ENCODE peak calls at places on chromosomes 6 and 20, in five cellular contexts. L is CD4-positive, alpha-beta memory T cell; C is Peyer's patch; N is OCI-LY7; S is adrenal gland. V is an unnamed sample. For H3K4me1, the result is how much of the 10 kb centered on the place peaks cover.

GRCh38 chr6:157229219-157229607 is 94.1 kb downstream of the TMEM242 start:
- DNase-seq in C (no peak), L (no peak), S (no peak), N (peak), V (peak)

GRCh38 chr6:134708079-134708478 is 241.8 kb downstream of the ALDH8A1 start:
- DNase-seq in S (no peak), N (no peak), C (no peak), L (no peak), V (no peak)

GRCh38 chr6:158536891-158537798 is 22.7 kb upstream of the TMEM181 start:
- DNase-seq in C (peak), S (no peak), L (peak), N (no peak), V (peak)

GRCh38 chr6:132130530-132131298 is 179.5 kb upstream of the CCN2 start:
- DNase-seq in C (no peak), L (no peak), S (peak), N (no peak), V (peak)

GRCh38 chr20:41415191-41415590 is 48.6 kb upstream of the EMILIN3 start:
- DNase-seq in S (no peak), L (no peak), C (no peak), N (no peak), V (no peak)

GRCh38 chr6:117451607-117452164 is 25.9 kb upstream of the ROS1 start:
- DNase-seq in N (no peak), L (no peak), C (no peak), S (no peak), V (no peak)

GRCh38 chr6:136330634-136331033 is 41.0 kb upstream of the BCLAF1 start:
- DNase-seq in L (no peak), N (no peak), S (no peak), C (no peak), V (no peak)

GRCh38 chr20:49030954-49031619 is 15.0 kb upstream of the CSE1L start:
- DNase-seq in N (no peak), S (peak), L (no peak), C (no peak), V (no peak)

GRCh38 chr6:8983202-8983688 is 547.9 kb upstream of the SLC35B3 start:
- DNase-seq in L (peak), N (peak), S (peak), C (peak), V (peak)

GRCh38 chr6:2958331-2958711 is 13.0 kb downstream of the SERPINB6 start:
- DNase-seq in C (no peak), N (no peak), S (peak), L (no peak), V (no peak)

DNA sequence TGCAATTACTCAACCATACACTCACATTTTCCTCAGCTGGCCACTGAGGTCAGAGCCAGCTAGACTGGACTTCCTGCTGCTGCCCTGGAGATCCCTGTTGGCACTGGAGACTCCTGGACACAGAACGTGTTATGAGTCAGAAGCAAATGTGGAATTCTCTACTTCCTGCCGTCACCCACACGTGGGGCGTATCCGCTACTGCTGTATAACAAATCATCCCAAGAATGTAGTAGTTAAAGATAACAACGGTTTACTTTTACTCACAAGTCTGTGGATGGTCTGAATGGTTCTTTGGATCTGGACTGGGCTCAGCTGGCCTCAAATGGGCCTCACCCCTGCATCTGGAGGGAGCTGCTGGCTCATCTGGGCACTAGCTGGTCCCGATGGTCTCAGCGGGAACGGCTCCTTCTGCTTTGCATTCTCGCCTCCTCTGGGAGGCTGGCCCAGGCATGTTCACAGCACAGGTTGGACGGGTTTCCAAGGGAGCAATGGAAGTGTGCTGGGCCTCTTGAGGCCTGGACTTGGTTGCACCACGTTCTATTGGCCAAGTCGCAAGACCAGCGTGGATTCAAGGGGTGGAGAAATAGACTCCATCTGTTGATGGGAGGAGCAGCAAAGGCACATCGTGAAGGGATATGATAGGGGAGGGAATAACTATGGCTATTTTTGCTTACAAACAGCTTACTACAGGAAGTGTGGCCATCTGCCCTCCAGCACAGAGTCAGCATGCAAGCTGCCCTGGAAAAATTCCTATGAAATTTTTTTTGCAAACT is 118.5 kb downstream of the SNX5 start:
- DNase-seq in N (no peak), C (no peak), S (peak), L (no peak), V (peak)
- H3K27ac ChIP-seq in N (no peak), C (peak), S (peak), L (no peak), V (peak)

GRCh38 chr6:169169941-169170582 is 83.6 kb downstream of the THBS2 start:
- DNase-seq in L (no peak), N (no peak), S (no peak), C (no peak), V (peak)
- H3K4me1 ChIP-seq in L (under half), N (under half), S (under half), C (under half), V (under half)

DNA sequence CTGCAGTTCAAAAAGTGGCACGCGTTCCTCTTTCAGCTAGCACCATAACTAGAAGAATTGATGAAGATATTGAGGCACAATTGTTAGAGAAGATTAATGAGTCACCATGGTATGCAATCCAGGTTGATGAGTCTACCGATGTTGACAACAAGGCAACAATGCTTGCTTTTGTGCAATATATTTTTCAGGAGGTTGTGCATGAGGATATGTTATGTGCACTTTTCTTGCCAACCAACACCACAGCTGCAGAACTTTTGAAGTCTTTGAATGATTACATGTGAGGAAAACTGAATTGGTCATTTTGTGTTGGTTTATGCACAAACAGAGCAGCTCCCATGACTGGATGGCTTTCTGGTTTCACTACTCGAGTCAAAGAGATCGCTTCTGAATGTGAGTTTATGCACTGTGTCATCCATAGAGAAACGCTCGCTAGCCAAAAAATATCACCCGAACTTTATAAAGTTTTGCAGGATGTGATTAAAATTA is 129.3 kb upstream of the SLC24A3 start:
- DNase-seq in N (no peak), S (no peak), L (no peak), C (no peak), V (no peak)
- H3K27ac ChIP-seq in N (no peak), S (no peak), L (no peak), C (no peak), V (no peak)

DNA sequence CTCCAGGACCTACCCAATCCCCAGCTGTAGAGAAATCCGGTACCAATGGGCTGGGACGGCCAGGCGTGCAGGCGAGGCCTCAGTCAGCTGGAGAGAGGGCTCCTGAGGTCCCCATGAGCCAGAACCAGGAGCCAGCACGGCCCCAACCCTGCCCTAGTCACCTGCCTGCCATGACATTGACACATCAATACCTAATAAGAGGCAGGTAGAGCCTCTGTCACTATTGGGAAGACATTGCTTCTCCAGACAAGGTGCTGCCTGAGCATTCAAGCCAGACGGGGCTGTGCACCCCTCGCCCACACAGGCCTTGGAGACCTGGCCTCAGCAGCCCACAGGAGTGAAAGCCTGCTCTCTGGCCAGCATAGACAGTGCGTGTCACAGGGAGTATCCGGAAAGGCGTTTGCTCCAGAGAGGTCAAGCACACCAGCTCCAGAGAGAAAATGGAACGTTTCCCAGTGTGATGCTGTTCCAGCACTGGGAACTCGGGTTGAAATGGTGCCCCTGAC is 3.5 kb downstream of the DLL1 start:
- DNase-seq in S (peak), N (no peak), L (no peak), C (peak), V (peak)
- H3K4me1 ChIP-seq in S (under half), N (under half), L (under half), C (under half), V (under half)

GRCh38 chr6:79872986-79873385 is 74.4 kb downstream of the ELOVL4 start:
- DNase-seq in N (no peak), C (no peak), S (no peak), L (no peak), V (no peak)

GRCh38 chr6:79868098-79868722 is 79.1 kb downstream of the ELOVL4 start:
- DNase-seq in L (peak), C (no peak), S (no peak), N (peak), V (no peak)

GRCh38 chr6:79869600-79870084 is 77.7 kb downstream of the ELOVL4 start:
- DNase-seq in S (peak), N (peak), L (peak), C (peak), V (peak)

GRCh38 chr6:79872303-79872702 is 75.0 kb downstream of the ELOVL4 start:
- DNase-seq in S (no peak), L (no peak), N (no peak), C (no peak), V (peak)

DNA sequence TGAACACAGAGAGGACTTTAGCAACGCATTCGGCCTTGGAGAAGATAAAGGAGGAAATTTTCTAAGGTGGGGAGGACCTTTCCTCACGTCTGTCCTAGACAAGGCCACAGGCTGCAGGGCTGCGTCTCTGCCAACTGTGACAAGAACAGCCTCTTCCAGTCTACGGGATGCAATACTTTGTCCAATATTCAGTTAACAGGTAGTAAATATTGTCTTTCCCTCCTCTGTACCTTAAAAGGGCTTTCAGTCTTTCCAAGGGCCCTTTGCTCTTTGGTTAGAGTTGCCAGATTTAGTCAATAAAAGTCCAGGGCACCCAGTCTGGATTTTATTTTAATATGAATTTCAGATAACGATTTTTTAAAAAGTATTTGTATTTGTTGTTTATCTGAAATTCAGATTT is 78.2 kb downstream of the ELOVL4 start:
- DNase-seq in N (no peak), L (no peak), C (no peak), S (no peak), V (no peak)
- H3K27ac ChIP-seq in N (no peak), L (no peak), C (no peak), S (no peak), V (no peak)

GRCh38 chr6:111997863-111998191 is 56.1 kb upstream of the CCN6 start:
- DNase-seq in N (no peak), S (no peak), C (no peak), L (no peak), V (no peak)
- H3K4me1 ChIP-seq in N (under half), S (under half), C (under half), L (under half), V (under half)

GRCh38 chr20:25223765-25224720 is 23.8 kb upstream of the PYGB start:
- DNase-seq in N (no peak), C (no peak), L (no peak), S (no peak), V (no peak)
- H3K27ac ChIP-seq in N (no peak), C (no peak), L (no peak), S (no peak), V (peak)

DNA sequence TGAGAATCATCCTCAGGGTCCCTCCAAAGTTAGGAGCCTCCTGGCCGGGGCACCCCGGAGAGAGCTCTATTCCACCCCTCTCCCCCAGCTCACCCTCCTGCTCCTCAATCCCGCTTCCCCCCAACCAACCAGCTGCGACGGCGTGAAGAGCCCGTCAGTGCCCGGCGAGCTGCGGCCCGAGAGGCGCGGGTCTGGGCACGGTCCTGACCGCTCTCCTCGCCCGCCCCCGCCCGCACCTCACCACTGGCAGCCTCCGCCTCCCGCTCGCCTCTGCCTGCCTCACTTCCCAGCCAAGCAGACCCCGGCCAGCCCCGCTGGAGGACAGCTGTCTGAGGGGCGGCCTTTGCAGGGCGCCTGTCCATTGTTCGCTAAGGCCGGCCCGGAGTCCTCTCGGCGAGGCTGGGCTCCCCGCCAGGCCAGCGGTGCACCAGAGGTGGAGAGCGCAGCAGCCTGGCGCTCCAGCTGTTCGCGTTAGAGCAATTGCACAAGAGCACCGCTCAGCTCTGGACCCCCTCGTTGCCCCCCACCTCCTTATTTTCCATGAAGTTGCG is 1.2 kb downstream of the SOBP start:
- DNase-seq in N (peak), S (peak), L (peak), C (peak), V (peak)
- H3K4me1 ChIP-seq in N (half or more), S (half or more), L (under half), C (under half), V (under half)

V was measured in osteoblast.